ENCODE peak calls at places on chromosomes 1 and 21, in seven cellular contexts. One of them, this sample, is unnamed. For H3K4me1, the result is how much of the 10 kb centered on the place peaks cover.

GRCh38 chr1:9294910-9295636 is 2.4 kb downstream of the SPSB1 start:
- DNase-seq in uterus: no peak
- DNase-seq in mucosa of descending colon: no peak
- DNase-seq in GM23338: no peak
- DNase-seq in thyroid gland: peak
- DNase-seq in lower lobe of right lung: no peak
- DNase-seq in left ventricle myocardium inferior: peak
- DNase-seq in this sample: no peak

GRCh38 chr21:44802396-44803153 is 955 bp upstream of the UBE2G2 start:
- DNase-seq in GM23338: peak
- DNase-seq in lower lobe of right lung: no peak
- DNase-seq in left ventricle myocardium inferior: no peak
- DNase-seq in uterus: no peak
- DNase-seq in thyroid gland: no peak
- DNase-seq in mucosa of descending colon: no peak
- DNase-seq in this sample: peak

GRCh38 chr1:112665857-112666256 is 8.6 kb upstream of the MOV10 start:
- DNase-seq in uterus: no peak
- DNase-seq in lower lobe of right lung: no peak
- DNase-seq in thyroid gland: no peak
- DNase-seq in mucosa of descending colon: no peak
- DNase-seq in left ventricle myocardium inferior: no peak
- DNase-seq in GM23338: no peak
- DNase-seq in this sample: no peak

GRCh38 chr1:205750683-205751651 is 985 bp upstream of the NUCKS1 start:
- DNase-seq in lower lobe of right lung: no peak
- DNase-seq in thyroid gland: no peak
- DNase-seq in GM23338: peak
- DNase-seq in uterus: no peak
- DNase-seq in mucosa of descending colon: no peak
- DNase-seq in left ventricle myocardium inferior: no peak
- DNase-seq in this sample: no peak

GRCh38 chr1:8679411-8679800 is 138.0 kb downstream of the RERE start:
- DNase-seq in thyroid gland: no peak
- DNase-seq in lower lobe of right lung: no peak
- DNase-seq in GM23338: no peak
- DNase-seq in left ventricle myocardium inferior: no peak
- DNase-seq in uterus: no peak
- DNase-seq in mucosa of descending colon: no peak
- DNase-seq in this sample: no peak

GRCh38 chr1:207497951-207498350 is 2.0 kb downstream of the CR1 start:
- DNase-seq in left ventricle myocardium inferior: no peak
- DNase-seq in uterus: no peak
- DNase-seq in mucosa of descending colon: no peak
- DNase-seq in thyroid gland: no peak
- DNase-seq in lower lobe of right lung: no peak
- DNase-seq in GM23338: no peak
- DNase-seq in this sample: no peak

GRCh38 chr1:59978026-59978425 is 51.5 kb upstream of the CYP2J2 start:
- DNase-seq in thyroid gland: no peak
- DNase-seq in mucosa of descending colon: no peak
- DNase-seq in lower lobe of right lung: no peak
- DNase-seq in GM23338: no peak
- DNase-seq in uterus: no peak
- DNase-seq in left ventricle myocardium inferior: no peak
- DNase-seq in this sample: no peak

GRCh38 chr1:19395678-19396192 is 83.6 kb downstream of the SLC66A1 start:
- DNase-seq in left ventricle myocardium inferior: no peak
- DNase-seq in GM23338: no peak
- DNase-seq in uterus: no peak
- DNase-seq in thyroid gland: no peak
- DNase-seq in lower lobe of right lung: no peak
- DNase-seq in mucosa of descending colon: no peak
- DNase-seq in this sample: no peak

GRCh38 chr1:234933475-234933874 is 195.2 kb downstream of the TOMM20 start:
- DNase-seq in lower lobe of right lung: peak
- DNase-seq in uterus: no peak
- DNase-seq in mucosa of descending colon: no peak
- DNase-seq in thyroid gland: peak
- DNase-seq in GM23338: no peak
- DNase-seq in left ventricle myocardium inferior: peak
- DNase-seq in this sample: no peak

GRCh38 chr1:119605686-119606085 is 42.4 kb downstream of the ZNF697 start:
- DNase-seq in GM23338: no peak
- DNase-seq in lower lobe of right lung: no peak
- DNase-seq in thyroid gland: no peak
- DNase-seq in mucosa of descending colon: no peak
- DNase-seq in left ventricle myocardium inferior: no peak
- DNase-seq in uterus: no peak
- DNase-seq in this sample: no peak

GRCh38 chr21:45867671-45868081 is 113.9 kb upstream of the COL6A1 start:
- DNase-seq in uterus: no peak
- DNase-seq in left ventricle myocardium inferior: no peak
- DNase-seq in lower lobe of right lung: peak
- DNase-seq in mucosa of descending colon: no peak
- DNase-seq in thyroid gland: no peak
- DNase-seq in GM23338: no peak
- DNase-seq in this sample: no peak

GRCh38 chr1:43435146-43436145 is 18.3 kb downstream of the HYI start:
- DNase-seq in uterus: peak
- DNase-seq in thyroid gland: no peak
- DNase-seq in lower lobe of right lung: no peak
- DNase-seq in GM23338: peak
- DNase-seq in mucosa of descending colon: no peak
- DNase-seq in left ventricle myocardium inferior: no peak
- DNase-seq in this sample: no peak

GRCh38 chr1:110538921-110539320 is 19.9 kb upstream of the KCNA10 start:
- DNase-seq in uterus: no peak
- DNase-seq in mucosa of descending colon: no peak
- DNase-seq in lower lobe of right lung: no peak
- DNase-seq in left ventricle myocardium inferior: no peak
- DNase-seq in thyroid gland: no peak
- DNase-seq in GM23338: no peak
- DNase-seq in this sample: no peak

GRCh38 chr1:1665815-1666251 is 7.0 kb upstream of the CDK11B start:
- DNase-seq in left ventricle myocardium inferior: no peak
- DNase-seq in lower lobe of right lung: peak
- DNase-seq in uterus: no peak
- DNase-seq in GM23338: peak
- DNase-seq in thyroid gland: no peak
- DNase-seq in mucosa of descending colon: peak
- DNase-seq in this sample: no peak

GRCh38 chr21:43597052-43597451 is 62.2 kb downstream of the HSF2BP start:
- DNase-seq in left ventricle myocardium inferior: no peak
- DNase-seq in lower lobe of right lung: no peak
- DNase-seq in mucosa of descending colon: no peak
- DNase-seq in uterus: no peak
- DNase-seq in GM23338: no peak
- DNase-seq in thyroid gland: no peak
- DNase-seq in this sample: no peak

GRCh38 chr1:39270368-39270767 is 65.9 kb downstream of the MACF1 start:
- DNase-seq in thyroid gland: no peak
- DNase-seq in uterus: no peak
- DNase-seq in left ventricle myocardium inferior: no peak
- DNase-seq in lower lobe of right lung: no peak
- DNase-seq in mucosa of descending colon: no peak
- DNase-seq in GM23338: no peak
- DNase-seq in this sample: no peak
- H3K4me1 ChIP-seq in thyroid gland: under half
- H3K4me1 ChIP-seq in uterus: under half
- H3K4me1 ChIP-seq in left ventricle myocardium inferior: half or more
- H3K4me1 ChIP-seq in lower lobe of right lung: half or more
- H3K4me1 ChIP-seq in mucosa of descending colon: under half
- H3K4me1 ChIP-seq in GM23338: half or more
- H3K4me1 ChIP-seq in this sample: half or more

DNA sequence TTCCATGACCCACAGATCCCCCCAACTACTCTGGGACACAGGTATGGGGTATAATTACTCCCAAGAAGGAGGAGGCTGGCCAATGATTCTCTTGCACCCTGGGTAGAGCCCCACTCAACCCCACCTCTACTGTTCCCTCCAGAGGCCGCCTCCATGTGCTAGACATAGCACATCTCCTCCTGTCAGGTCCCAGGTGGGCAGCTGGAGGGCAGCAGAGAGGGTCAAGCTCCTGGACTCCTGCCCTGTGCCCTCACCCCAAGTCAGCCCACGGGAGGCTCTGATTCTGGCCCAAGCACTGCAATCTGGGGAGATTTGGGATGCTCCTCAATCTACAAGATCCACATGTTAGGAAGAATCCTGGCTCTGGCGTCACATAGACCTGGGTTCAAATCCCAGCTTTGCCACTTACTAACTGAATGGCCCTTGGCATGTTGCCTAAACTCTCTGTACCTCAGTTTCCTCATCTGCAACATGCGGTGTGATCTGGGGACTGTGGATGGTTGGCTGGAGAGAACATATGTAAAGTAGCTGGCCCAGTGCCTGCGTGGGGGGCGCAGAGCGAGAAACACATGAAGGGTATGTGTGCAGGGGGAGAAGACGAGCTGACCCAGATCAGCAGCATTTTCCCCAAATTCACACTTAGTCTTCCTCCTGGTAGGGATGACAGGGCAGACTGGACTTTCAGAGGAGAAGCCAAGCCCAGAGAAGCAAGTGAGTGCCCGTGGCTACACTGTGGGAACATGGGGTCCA is 23.2 kb downstream of the TNNT2 start:
- DNase-seq in thyroid gland: no peak
- DNase-seq in mucosa of descending colon: no peak
- DNase-seq in lower lobe of right lung: peak
- DNase-seq in uterus: no peak
- DNase-seq in left ventricle myocardium inferior: peak
- DNase-seq in GM23338: no peak
- DNase-seq in this sample: no peak
- TF ChIP-seq CTCF in thyroid gland: no peak
- TF ChIP-seq CTCF in mucosa of descending colon: no peak
- TF ChIP-seq CTCF in lower lobe of right lung: no peak
- TF ChIP-seq CTCF in uterus: no peak
- TF ChIP-seq CTCF in left ventricle myocardium inferior: no peak
- TF ChIP-seq CTCF in GM23338: no peak
- TF ChIP-seq CTCF in this sample: no peak

DNA sequence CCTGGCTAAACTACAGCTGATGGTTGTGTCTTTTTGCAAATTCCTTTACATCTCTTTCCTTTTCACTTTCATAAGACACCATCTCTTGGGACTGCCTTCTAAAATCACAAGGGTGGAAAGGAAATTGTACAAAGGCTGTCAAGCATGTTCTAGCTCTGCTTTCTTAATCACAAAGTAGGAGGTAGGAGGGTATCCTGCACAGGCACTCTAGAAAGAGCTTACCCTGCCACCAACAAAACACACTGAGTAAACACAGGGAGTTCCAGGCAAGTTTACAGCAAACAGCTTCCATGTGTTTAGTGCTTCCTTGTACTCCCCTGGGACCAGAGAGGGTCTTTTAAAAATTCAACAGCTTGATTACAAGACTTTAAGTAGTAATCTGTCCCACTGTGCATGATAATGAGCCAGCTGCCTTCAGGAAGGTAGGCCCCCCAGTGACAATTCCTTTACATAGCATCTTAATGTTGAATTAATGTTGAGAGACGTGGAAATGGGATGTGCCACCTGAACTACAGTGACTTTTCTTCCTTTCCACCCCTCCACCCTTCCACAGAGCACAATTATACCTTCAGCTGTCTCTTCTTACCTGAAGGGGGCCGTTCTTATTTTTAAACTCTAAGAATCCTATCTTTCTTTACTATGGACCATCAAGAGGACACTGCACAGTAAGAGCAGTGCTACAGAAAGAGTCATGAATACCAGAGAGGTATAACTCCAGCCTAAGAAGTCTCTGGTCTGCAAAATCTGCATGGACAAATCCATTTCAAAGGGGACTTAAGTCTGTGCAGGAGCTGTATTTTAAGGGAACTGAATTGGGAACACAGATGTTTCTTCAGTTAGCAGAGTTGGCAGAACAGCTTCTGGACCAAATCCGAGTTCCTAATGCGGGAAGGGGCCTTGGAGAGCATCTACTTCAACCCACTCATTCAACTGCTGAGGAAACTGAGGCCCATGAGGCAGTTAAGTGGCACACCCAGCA is 2.2 kb downstream of the PLPP3 start:
- DNase-seq in left ventricle myocardium inferior: no peak
- DNase-seq in mucosa of descending colon: no peak
- DNase-seq in GM23338: peak
- DNase-seq in lower lobe of right lung: no peak
- DNase-seq in thyroid gland: peak
- DNase-seq in uterus: no peak
- DNase-seq in this sample: peak
- H3K4me3 ChIP-seq in left ventricle myocardium inferior: peak
- H3K4me3 ChIP-seq in mucosa of descending colon: peak
- H3K4me3 ChIP-seq in GM23338: peak
- H3K4me3 ChIP-seq in lower lobe of right lung: peak
- H3K4me3 ChIP-seq in thyroid gland: peak
- H3K4me3 ChIP-seq in uterus: peak
- H3K4me3 ChIP-seq in this sample: peak

GRCh38 chr1:31666290-31666963 is 21.8 kb upstream of the PEF1 start:
- DNase-seq in GM23338: no peak
- DNase-seq in uterus: no peak
- DNase-seq in mucosa of descending colon: peak
- DNase-seq in left ventricle myocardium inferior: no peak
- DNase-seq in lower lobe of right lung: no peak
- DNase-seq in thyroid gland: peak
- DNase-seq in this sample: no peak
- H3K4me1 ChIP-seq in GM23338: under half
- H3K4me1 ChIP-seq in uterus: under half
- H3K4me1 ChIP-seq in mucosa of descending colon: under half
- H3K4me1 ChIP-seq in left ventricle myocardium inferior: under half
- H3K4me1 ChIP-seq in lower lobe of right lung: under half
- H3K4me1 ChIP-seq in thyroid gland: half or more
- H3K4me1 ChIP-seq in this sample: under half

GRCh38 chr1:198254521-198254920 is 97.7 kb downstream of the NEK7 start:
- DNase-seq in left ventricle myocardium inferior: no peak
- DNase-seq in lower lobe of right lung: no peak
- DNase-seq in uterus: no peak
- DNase-seq in mucosa of descending colon: no peak
- DNase-seq in GM23338: peak
- DNase-seq in thyroid gland: no peak
- DNase-seq in this sample: no peak
- TF ChIP-seq CTCF in left ventricle myocardium inferior: peak
- TF ChIP-seq CTCF in lower lobe of right lung: no peak
- TF ChIP-seq CTCF in uterus: no peak
- TF ChIP-seq CTCF in mucosa of descending colon: no peak
- TF ChIP-seq CTCF in GM23338: peak
- TF ChIP-seq CTCF in thyroid gland: no peak
- TF ChIP-seq CTCF in this sample: no peak

DNA sequence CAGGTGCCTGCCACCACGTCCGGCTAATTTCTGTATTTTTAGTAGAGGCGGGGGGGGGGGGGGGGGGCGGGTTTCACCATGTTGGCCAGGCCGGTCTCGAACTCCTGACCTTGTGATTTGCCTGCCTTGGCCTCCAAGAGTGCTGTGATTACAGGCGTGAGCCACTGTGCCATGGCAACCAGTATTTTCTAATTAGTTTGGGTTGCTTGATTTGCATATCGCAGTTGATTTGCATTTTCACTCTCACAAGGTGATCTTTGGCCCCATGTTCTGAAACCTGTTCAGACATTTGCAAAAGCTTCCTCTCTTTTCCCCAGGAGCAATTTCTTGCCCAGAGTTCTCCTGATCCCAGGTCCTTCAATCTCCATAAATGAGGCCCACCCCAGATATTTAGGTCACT is 1.7 kb downstream of the TOR3A start:
- DNase-seq in left ventricle myocardium inferior: no peak
- DNase-seq in uterus: no peak
- DNase-seq in thyroid gland: no peak
- DNase-seq in lower lobe of right lung: no peak
- DNase-seq in mucosa of descending colon: no peak
- DNase-seq in GM23338: no peak
- DNase-seq in this sample: no peak
- H3K4me3 ChIP-seq in left ventricle myocardium inferior: peak
- H3K4me3 ChIP-seq in uterus: no peak
- H3K4me3 ChIP-seq in thyroid gland: no peak
- H3K4me3 ChIP-seq in lower lobe of right lung: no peak
- H3K4me3 ChIP-seq in mucosa of descending colon: no peak
- H3K4me3 ChIP-seq in GM23338: peak
- H3K4me3 ChIP-seq in this sample: no peak